ENCODE peak calls at places on chromosomes 5 and 9, in four cellular contexts. X is SK-N-SH, V is GM12878, U is HepG2. M is an unnamed sample.

GRCh38 chr9:90539266-90539665 is 103.4 kb downstream of the DIRAS2 start:
- DNase-seq in X (no peak), U (no peak), V (no peak), M (no peak)

GRCh38 chr5:17928571-17928970 is 294.3 kb downstream of the TAF11L14 start:
- DNase-seq in X (no peak), V (no peak), U (no peak), M (no peak)

GRCh38 chr9:33068991-33069390 is 7.5 kb downstream of the SMU1 start:
- DNase-seq in U (no peak), V (no peak), X (no peak), M (no peak)

GRCh38 chr9:125150349-125151245 is 7.3 kb upstream of the SCAI start:
- DNase-seq in X (no peak), V (no peak), U (no peak), M (no peak)

GRCh38 chr5:168057905-168058304 is 233.5 kb upstream of the WWC1 start:
- DNase-seq in U (no peak), V (no peak), X (no peak), M (peak; percentile 16)

GRCh38 chr9:126440938-126441337 is 114.3 kb downstream of the MVB12B start:
- DNase-seq in X (no peak), U (no peak), V (no peak), M (no peak)

GRCh38 chr9:101737165-101737704 is 1.2 kb downstream of the GRIN3A start:
- DNase-seq in V (no peak), X (no peak), U (no peak), M (no peak)

GRCh38 chr5:98905857-98906688 is 22.7 kb downstream of the CHD1 start:
- DNase-seq in X (peak; percentile 22), V (no peak), U (peak; percentile 44), M (no peak)

GRCh38 chr5:68033029-68033428 is 182.5 kb upstream of the PIK3R1 start:
- DNase-seq in X (no peak), U (no peak), V (no peak), M (no peak)
- TF ChIP-seq PBX3 in X (no peak), U (no peak), V (no peak), M (no peak)

DNA sequence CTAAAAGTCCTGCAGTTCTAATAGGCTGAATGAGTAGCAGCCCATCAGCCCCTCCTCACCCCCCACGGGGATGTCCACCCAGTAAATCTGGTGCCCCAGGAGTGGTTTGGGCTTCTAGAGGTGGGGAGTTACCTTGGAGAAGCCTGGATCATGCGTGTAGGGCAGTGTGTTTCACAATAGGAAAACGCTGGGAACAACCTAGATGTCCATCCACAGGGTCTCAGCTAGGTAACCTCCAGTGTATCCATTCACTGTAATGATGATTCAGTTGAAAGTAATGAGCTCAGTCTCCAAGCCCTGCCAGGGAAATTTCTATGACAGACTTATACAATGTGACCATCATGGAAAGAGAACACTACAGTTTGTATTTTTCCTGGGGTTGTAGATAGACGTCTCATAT is 51.8 kb downstream of the NDST1 start:
- DNase-seq in V (no peak), U (no peak), X (no peak), M (no peak)
- H3K4me1 ChIP-seq in V (peaks cover 14% of the 10 kb centered on the region), U (peaks cover 25% of the 10 kb centered on the region), X (peaks cover 6% of the 10 kb centered on the region), M (peaks cover 19% of the 10 kb centered on the region)

DNA sequence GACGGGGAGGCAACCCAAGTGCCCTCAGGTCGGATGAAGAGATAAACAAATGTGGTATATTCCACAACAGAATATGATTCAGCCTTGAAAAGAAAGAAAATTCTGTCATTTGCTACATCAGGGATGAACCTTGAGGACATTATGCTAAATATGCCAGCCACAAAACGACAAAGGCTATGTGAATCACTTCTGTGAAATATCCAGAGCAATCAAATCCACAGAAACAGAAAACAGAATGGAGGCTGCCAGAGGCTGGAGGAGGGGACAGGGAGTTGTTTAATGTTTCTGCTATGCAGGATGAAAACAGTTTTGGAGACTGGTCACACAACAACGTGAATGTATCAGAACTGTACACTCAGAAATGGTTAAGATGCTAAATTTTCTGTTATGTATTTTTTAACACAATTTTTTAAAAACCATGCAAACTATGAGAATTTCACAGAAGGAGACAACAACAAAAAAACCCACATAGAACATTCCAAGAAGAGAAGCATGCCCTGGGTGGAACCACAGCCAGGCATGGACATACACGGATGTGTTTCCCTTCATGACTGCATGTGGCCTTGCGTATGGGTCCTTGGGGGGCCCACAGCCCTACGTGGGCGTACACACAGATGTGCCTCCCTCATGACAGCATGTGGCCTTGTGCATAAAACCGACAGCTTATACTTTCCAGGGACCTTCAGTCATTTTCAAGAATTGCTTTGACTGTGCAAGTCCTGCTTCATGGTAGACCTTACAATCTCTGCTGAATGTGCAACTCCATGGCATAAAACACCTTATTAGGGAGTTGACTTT is 146.7 kb downstream of the ROR2 start:
- DNase-seq in U (no peak), X (no peak), V (no peak), M (no peak)
- TF ChIP-seq PBX3 in U (no peak), X (no peak), V (no peak), M (no peak)

GRCh38 chr9:114184866-114185265 is 29.5 kb downstream of the COL27A1 start:
- DNase-seq in V (no peak), U (no peak), X (no peak), M (no peak)
- H3K4me1 ChIP-seq in V (no peaks in the 10 kb centered on the region), U (peaks cover 20% of the 10 kb centered on the region), X (peaks cover 50% of the 10 kb centered on the region), M (no peaks in the 10 kb centered on the region)

DNA sequence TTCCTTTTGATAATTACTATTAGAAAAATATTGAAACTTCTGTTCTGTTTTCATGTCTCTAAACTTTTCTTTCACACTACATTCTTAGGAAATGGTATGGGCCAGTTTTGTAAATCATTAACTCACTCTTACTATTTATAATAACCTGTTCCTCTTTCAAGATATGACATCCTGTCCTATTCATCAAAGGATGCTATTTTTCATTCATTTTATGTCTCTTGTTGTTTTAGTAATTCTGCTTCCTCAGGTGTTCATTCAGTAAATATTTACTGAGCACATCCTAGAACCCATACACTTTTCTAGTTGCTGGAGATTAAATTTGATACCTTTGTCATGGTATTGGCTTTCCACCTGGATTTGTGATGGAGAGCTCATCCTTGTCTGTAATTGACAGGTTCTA is 58.0 kb downstream of the GDA start:
- DNase-seq in V (no peak), X (no peak), U (peak; percentile 27), M (no peak)
- TF ChIP-seq PBX3 in V (no peak), X (no peak), U (no peak), M (no peak)

DNA sequence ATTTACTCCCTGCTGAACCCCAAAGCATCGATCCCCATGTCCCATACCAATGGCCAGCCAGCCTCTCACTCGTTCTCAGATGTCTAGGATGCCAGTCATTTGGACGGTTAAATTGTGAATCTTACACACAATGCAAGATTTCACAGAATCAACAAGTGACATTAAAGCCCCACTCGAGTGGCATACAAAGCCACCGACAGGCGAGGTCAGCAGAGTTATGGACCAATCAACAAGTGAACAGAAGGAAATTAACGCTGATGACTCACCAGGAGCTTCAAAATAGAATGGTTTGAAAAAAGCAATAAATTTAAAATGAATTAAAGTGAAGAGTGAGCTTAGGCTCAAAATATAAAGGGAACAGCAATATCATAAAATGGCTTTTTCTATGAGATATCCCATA is 8.2 kb upstream of the RUFY1 start:
- DNase-seq in U (no peak), V (no peak), X (no peak), M (no peak)
- H3K4me1 ChIP-seq in U (no peaks in the 10 kb centered on the region), V (peaks cover 7% of the 10 kb centered on the region), X (no peaks in the 10 kb centered on the region), M (no peaks in the 10 kb centered on the region)

M was measured in A549.